ENCODE peak calls at places on chromosome X, in seven cellular contexts. O is stimulated activated CD4-positive, alpha-beta T cell treated with anti-CD3 and anti-CD28 coated beads, TNF-alpha, amount 100 ng/mL, for 1 hour; P is T-helper 17 cell; R is HFFc6; M is central memory CD4-positive, alpha-beta T cell; F is foreskin fibroblast; K is hypothalamus. G is an unnamed sample.

GRCh38 chrX:49209434-49210251 is 9.7 kb upstream of the SYP start:
- DNase-seq in F (no peak), M (no peak), P (no peak), K (no peak), O (no peak), R (no peak), G (no peak)

GRCh38 chrX:130121505-130121800 is 11.2 kb upstream of the ELF4 start:
- DNase-seq in R (no peak), P (no peak), F (no peak), M (no peak), O (no peak), K (no peak), G (no peak)

GRCh38 chrX:129737921-129738320 is 858 bp upstream of the XPNPEP2 start:
- DNase-seq in M (no peak), R (peak; percentile 39), P (no peak), F (peak; percentile 46), O (no peak), K (no peak), G (no peak)

GRCh38 chrX:136910565-136911040 is 30.1 kb upstream of the RBMX start:
- DNase-seq in M (no peak), O (no peak), P (no peak), F (peak; percentile 27), R (peak; percentile 3), K (no peak), G (no peak)

GRCh38 chrX:34638116-34638515 is 19.0 kb downstream of the TMEM47 start:
- DNase-seq in F (no peak), R (peak; percentile 21), K (no peak), M (no peak), O (no peak), P (no peak), G (no peak)

GRCh38 chrX:139759637-139760036 is 51.7 kb upstream of the MCF2 start:
- DNase-seq in R (peak; percentile 27), K (no peak), O (no peak), P (no peak), F (peak; percentile 10), M (no peak), G (no peak)

GRCh38 chrX:101550362-101550761 is at the start of gene ARMCX1:
- DNase-seq in F (peak; percentile 78), R (peak; percentile 59), P (no peak), O (no peak), K (peak; percentile 64), M (no peak), G (peak; percentile 24)

GRCh38 chrX:16512401-16512776 is 137.6 kb upstream of the S100G start:
- DNase-seq in O (no peak), M (no peak), F (no peak), P (no peak), R (no peak), K (no peak), G (no peak)

GRCh38 chrX:67781132-67781531 is 237.3 kb downstream of the AR start:
- DNase-seq in M (no peak), F (peak; percentile 37), P (no peak), K (no peak), R (peak; percentile 65), O (no peak), G (no peak)

GRCh38 chrX:107153005-107153404 is 34.4 kb upstream of the RBM41 start:
- DNase-seq in P (no peak), R (no peak), O (no peak), M (no peak), F (no peak), K (no peak), G (no peak)

GRCh38 chrX:105703876-105704275 is 118.5 kb upstream of the NRK start:
- DNase-seq in R (no peak), F (no peak), P (no peak), O (no peak), K (no peak), M (no peak), G (no peak)

GRCh38 chrX:123219916-123220315 is 35.8 kb downstream of the GRIA3 start:
- DNase-seq in M (no peak), R (no peak), O (no peak), K (no peak), P (no peak), F (no peak), G (no peak)

GRCh38 chrX:118974088-118974907 is at the start of gene LONRF3:
- DNase-seq in O (peak; percentile 43), P (peak; percentile 63), F (peak; percentile 42), K (peak; percentile 37), R (peak; percentile 3), M (peak; percentile 64), G (peak; percentile 15)

GRCh38 chrX:19874391-19875050 is 12.9 kb downstream of the SH3KBP1 start:
- DNase-seq in P (no peak), R (no peak), K (no peak), F (no peak), M (no peak), O (no peak), G (no peak)

GRCh38 chrX:71846429-71846828 is 64.2 kb upstream of the NHSL2 start:
- DNase-seq in O (no peak), F (peak; percentile 18), P (no peak), K (no peak), M (no peak), R (peak; percentile 22), G (no peak)

GRCh38 chrX:67723580-67724351 is 179.9 kb downstream of the AR start:
- DNase-seq in R (no peak), O (no peak), P (no peak), F (no peak), K (no peak), M (no peak), G (no peak)

GRCh38 chrX:20204354-20204753 is 62.4 kb downstream of the RPS6KA3 start:
- DNase-seq in P (no peak), F (no peak), O (no peak), K (no peak), R (no peak), M (no peak), G (no peak)

GRCh38 chrX:148422531-148422930 is 77.9 kb upstream of the AFF2 start:
- DNase-seq in P (no peak), O (no peak), F (no peak), K (no peak), R (no peak), M (no peak), G (no peak)

GRCh38 chrX:21985332-21985777 is 44.8 kb downstream of the SMS start:
- DNase-seq in O (peak; percentile 40), M (peak; percentile 68), K (peak; percentile 18), F (peak; percentile 56), R (peak; percentile 67), P (peak; percentile 26), G (peak; percentile 26)

GRCh38 chrX:147912093-147912801 is 528 bp downstream of the FMR1 start:
- DNase-seq in M (peak; percentile 13), F (peak; percentile 15), P (peak; percentile 8), O (no peak), K (no peak), R (peak; percentile 10), G (peak; percentile 29)

GRCh38 chrX:95427389-95427788 is 1257.3 kb upstream of the DIAPH2 start:
- DNase-seq in R (no peak), M (no peak), P (no peak), K (no peak), O (no peak), F (no peak), G (no peak)

G was measured in anterior cingulate cortex.